ENCODE peak calls at places on chromosome 4, in six cellular contexts. J, F, O, E, C and Y are unnamed samples.

GRCh38 chr4:4614925-4615678 is 73.3 kb upstream of the STX18 start:
- DNase-seq in J (no peak), F (no peak), O (peak; percentile 66), E (no peak), C (no peak), Y (no peak)

GRCh38 chr4:31557444-31557843 is 837.3 kb downstream of the PCDH7 start:
- DNase-seq in J (no peak), F (no peak), O (no peak), E (no peak), C (no peak), Y (no peak)

GRCh38 chr4:154618708-154619315 is 6.4 kb upstream of the FGG start:
- DNase-seq in J (peak; percentile 46), F (no peak), O (peak; percentile 30), E (no peak), C (no peak), Y (no peak)

GRCh38 chr4:113540859-113541258 is 220.7 kb downstream of the CAMK2D start:
- DNase-seq in J (no peak), F (peak; percentile 66), O (peak; percentile 45), E (no peak), C (no peak), Y (no peak)

GRCh38 chr4:24799544-24800272 is 4.3 kb downstream of the SOD3 start:
- DNase-seq in J (no peak), F (no peak), O (no peak), E (no peak), C (no peak), Y (no peak)

GRCh38 chr4:152114562-152114961 is 353.8 kb upstream of the GATB start:
- DNase-seq in J (no peak), F (no peak), O (no peak), E (no peak), C (no peak), Y (no peak)

GRCh38 chr4:87530868-87531267 is 1.7 kb upstream of the SPARCL1 start:
- DNase-seq in J (no peak), F (peak; percentile 78), O (peak; percentile 27), E (peak; percentile 86), C (peak; percentile 62), Y (peak; percentile 65)

GRCh38 chr4:182826391-182826790 is 90.8 kb downstream of the DCTD start:
- DNase-seq in J (no peak), F (no peak), O (no peak), E (no peak), C (no peak), Y (no peak)

GRCh38 chr4:48899950-48900349 is 6.6 kb downstream of the OCIAD2 start:
- DNase-seq in J (peak; percentile 80), F (no peak), O (peak; percentile 19), E (no peak), C (no peak), Y (no peak)

GRCh38 chr4:109629775-109630174 is 69.7 kb downstream of the MCUB start:
- DNase-seq in J (no peak), F (no peak), O (no peak), E (no peak), C (no peak), Y (no peak)

GRCh38 chr4:114286275-114286674 is 306.8 kb upstream of the ARSJ start:
- DNase-seq in J (no peak), F (no peak), O (peak; percentile 64), E (no peak), C (no peak), Y (no peak)

GRCh38 chr4:82467442-82467841 is 37.1 kb downstream of the ENOPH1 start:
- DNase-seq in J (no peak), F (no peak), O (no peak), E (no peak), C (no peak), Y (no peak)

GRCh38 chr4:167906851-167907250 is 185.5 kb upstream of the ANXA10 start:
- DNase-seq in J (no peak), F (no peak), O (peak; percentile 9), E (no peak), C (no peak), Y (no peak)

GRCh38 chr4:169059294-169060201 is 49.5 kb upstream of the CBR4 start:
- DNase-seq in J (no peak), F (peak; percentile 67), O (no peak), E (no peak), C (no peak), Y (peak; percentile 74)

GRCh38 chr4:26330946-26331345 is 10.1 kb downstream of the RBPJ start:
- DNase-seq in J (no peak), F (no peak), O (no peak), E (no peak), C (no peak), Y (no peak)

DNA sequence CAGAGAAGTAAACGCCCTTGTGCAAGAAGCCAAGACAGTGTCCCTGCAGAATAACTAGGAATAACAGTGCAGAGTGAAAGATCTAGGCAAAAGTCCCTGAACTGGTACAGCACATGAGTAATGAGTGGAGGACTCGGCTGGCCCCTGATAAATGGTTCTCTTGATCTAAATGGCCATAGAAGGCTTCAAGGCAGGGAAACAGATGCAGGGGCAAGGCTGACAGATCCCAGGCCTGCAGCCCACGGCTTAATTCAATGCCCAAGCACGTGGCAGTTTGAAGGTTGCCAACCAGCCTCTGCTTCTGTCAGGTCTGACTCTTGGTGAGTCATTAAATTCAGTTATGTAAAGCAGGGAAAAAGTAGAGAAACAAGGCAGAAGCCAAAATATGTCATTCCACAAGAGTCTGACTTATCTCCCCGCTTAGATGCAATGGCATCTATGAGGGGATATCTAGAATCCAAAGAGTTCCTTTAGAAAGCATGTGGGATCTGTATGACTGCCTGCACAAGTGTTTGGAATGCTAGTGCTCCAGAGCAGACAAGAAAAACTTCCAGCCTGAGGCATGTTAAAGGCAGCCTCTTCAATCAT is 121.3 kb downstream of the PRDM5 start:
- DNase-seq in J (peak; percentile 85), F (peak; percentile 46), O (peak; percentile 78), E (no peak), C (no peak), Y (peak; percentile 55)
- H3K27ac ChIP-seq in J (peak overlapping the region; percentile 23), F (peak overlapping the region; percentile 72), O (no peak overlapping the region), E (no peak overlapping the region), C (no peak overlapping the region), Y (peak overlapping the region; percentile 42)

DNA sequence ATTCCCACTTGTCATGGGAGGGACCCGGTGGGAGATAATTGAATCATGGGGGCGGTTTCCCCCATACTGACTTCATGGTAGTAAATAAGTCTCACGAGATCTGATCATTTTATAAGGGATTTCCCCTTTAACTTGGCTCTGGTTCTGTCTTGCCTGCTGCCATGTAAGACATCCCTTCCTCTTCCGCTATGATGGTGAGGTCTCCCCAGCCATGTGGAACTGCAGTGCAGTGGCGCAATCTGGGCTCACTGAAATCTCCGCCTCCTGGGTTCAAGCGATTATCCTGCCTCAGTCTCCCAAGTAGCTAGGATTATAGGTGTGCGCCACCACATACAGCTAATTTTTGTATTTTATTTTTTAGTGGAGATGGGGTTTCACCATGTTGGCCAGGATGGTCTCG is 2.9 kb downstream of the HPGDS start:
- DNase-seq in J (no peak), F (no peak), O (no peak), E (no peak), C (no peak), Y (no peak)
- H3K4me3 ChIP-seq in J (no peak overlapping the region), F (peak overlapping the region; percentile 1), O (no peak overlapping the region), E (no peak overlapping the region), C (no peak overlapping the region), Y (no peak overlapping the region)

GRCh38 chr4:173797296-173797695 is 267.3 kb upstream of the HAND2 start:
- DNase-seq in J (no peak), F (no peak), O (peak; percentile 2), E (no peak), C (no peak), Y (no peak)

GRCh38 chr4:173802714-173803022 is 272.6 kb upstream of the HAND2 start:
- DNase-seq in J (no peak), F (no peak), O (no peak), E (no peak), C (no peak), Y (no peak)

GRCh38 chr4:173801876-173802713 is 272.1 kb upstream of the HAND2 start:
- DNase-seq in J (no peak), F (no peak), O (peak; percentile 15), E (no peak), C (no peak), Y (no peak)

GRCh38 chr4:173805884-173806283 is 275.9 kb upstream of the HAND2 start:
- DNase-seq in J (no peak), F (no peak), O (no peak), E (no peak), C (no peak), Y (no peak)

DNA sequence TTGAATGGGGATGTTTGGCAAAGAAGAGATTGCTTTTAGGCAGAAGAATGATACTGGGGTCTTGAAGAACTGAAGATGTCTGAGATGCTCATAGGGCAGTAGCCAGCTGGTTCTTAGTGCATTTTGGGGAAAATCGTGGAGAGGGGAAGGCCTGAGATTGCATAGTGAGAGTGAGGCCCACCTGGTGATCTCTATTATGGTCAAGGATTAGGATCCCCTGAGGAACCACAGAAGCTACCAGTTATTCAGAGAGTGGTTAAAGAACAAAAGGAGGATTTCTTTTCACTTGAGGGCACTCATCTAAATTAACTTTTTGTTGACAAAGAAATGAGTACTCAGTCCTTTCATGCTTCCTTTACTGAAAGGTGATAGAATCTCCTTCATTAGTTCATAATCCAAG is 271.3 kb upstream of the HAND2 start:
- DNase-seq in J (no peak), F (no peak), O (no peak), E (no peak), C (no peak), Y (no peak)
- H3K27ac ChIP-seq in J (no peak overlapping the region), F (no peak overlapping the region), O (no peak overlapping the region), E (no peak overlapping the region), C (no peak overlapping the region), Y (no peak overlapping the region)

GRCh38 chr4:89899157-89899556 is 4.5 kb downstream of the MMRN1 start:
- DNase-seq in J (no peak), F (no peak), O (no peak), E (no peak), C (no peak), Y (no peak)
- H3K4me3 ChIP-seq in J (no peak overlapping the region), F (no peak overlapping the region), O (no peak overlapping the region), E (no peak overlapping the region), C (no peak overlapping the region), Y (no peak overlapping the region)

DNA sequence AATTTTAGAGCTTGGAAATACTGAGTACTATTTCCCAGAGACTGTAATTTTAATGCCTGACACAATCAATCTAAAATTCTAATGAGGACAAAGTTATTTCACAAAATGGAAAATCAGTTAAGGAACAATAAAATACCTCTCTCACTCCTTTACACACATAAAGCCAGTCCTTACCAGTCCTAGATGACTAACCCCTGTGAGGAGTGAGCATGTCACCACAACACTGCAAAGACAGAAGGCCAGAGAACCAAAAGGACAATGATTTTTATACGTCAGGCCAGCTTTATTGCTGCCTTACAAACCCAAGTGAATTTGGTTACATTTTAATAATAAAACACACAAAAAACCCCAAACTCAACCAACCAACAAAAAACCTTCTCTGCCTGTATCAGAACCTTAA is 57.5 kb downstream of the SHISA3 start:
- DNase-seq in J (no peak), F (no peak), O (no peak), E (no peak), C (no peak), Y (no peak)
- H3K27ac ChIP-seq in J (no peak overlapping the region), F (no peak overlapping the region), O (no peak overlapping the region), E (no peak overlapping the region), C (no peak overlapping the region), Y (no peak overlapping the region)

GRCh38 chr4:5813882-5814255 is 79.0 kb downstream of the CRMP1 start:
- DNase-seq in J (no peak), F (no peak), O (no peak), E (no peak), C (no peak), Y (no peak)
- H3K4me3 ChIP-seq in J (no peak overlapping the region), F (no peak overlapping the region), O (no peak overlapping the region), E (no peak overlapping the region), C (no peak overlapping the region), Y (no peak overlapping the region)

GRCh38 chr4:139815646-139816601 is 150.3 kb downstream of the MGST2 start:
- DNase-seq in J (peak; percentile 8), F (peak; percentile 53), O (peak; percentile 90), E (peak; percentile 70), C (no peak), Y (peak; percentile 56)
- H3K27ac ChIP-seq in J (no peak overlapping the region), F (peak overlapping the region; percentile 61), O (peak overlapping the region; percentile 37), E (peak overlapping the region; percentile 48), C (peak overlapping the region; percentile 84), Y (peak overlapping the region; percentile 87)